ENCODE peak calls at places on chromosomes 1 and 21, in five cellular contexts. One of them, this sample, is unnamed.
A peak's percentile ranks its signal among the peaks of the same experiment; 100 is the strongest.

GRCh38 chr1:16612332-16613172 is 812 bp downstream of the NBPF1 start:
- DNase-seq in NB4: peak; percentile 60
- DNase-seq in uterus: peak; percentile 88
- DNase-seq in adrenal gland: peak; percentile 91
- DNase-seq in ovary: peak; percentile 73
- DNase-seq in this sample: peak; percentile 47

GRCh38 chr1:108079550-108079949 is 114.6 kb upstream of the VAV3 start:
- DNase-seq in ovary: no peak
- DNase-seq in adrenal gland: no peak
- DNase-seq in uterus: no peak
- DNase-seq in NB4: no peak
- DNase-seq in this sample: no peak

GRCh38 chr21:27129215-27129614 is 162.3 kb upstream of the ADAMTS5 start:
- DNase-seq in ovary: no peak
- DNase-seq in adrenal gland: no peak
- DNase-seq in uterus: no peak
- DNase-seq in NB4: no peak
- DNase-seq in this sample: no peak

GRCh38 chr1:229410692-229411433 is 23.0 kb downstream of the ACTA1 start:
- DNase-seq in uterus: peak; percentile 80
- DNase-seq in NB4: peak; percentile 93
- DNase-seq in ovary: peak; percentile 53
- DNase-seq in adrenal gland: peak; percentile 93
- DNase-seq in this sample: peak; percentile 90

GRCh38 chr1:31362032-31362431 is 10.8 kb downstream of the FABP3 start:
- DNase-seq in ovary: no peak
- DNase-seq in adrenal gland: no peak
- DNase-seq in NB4: no peak
- DNase-seq in uterus: no peak
- DNase-seq in this sample: no peak

GRCh38 chr21:45540601-45540970 is 1.7 kb downstream of the SLC19A1 start:
- DNase-seq in uterus: peak; percentile 13
- DNase-seq in ovary: no peak
- DNase-seq in adrenal gland: no peak
- DNase-seq in NB4: no peak
- DNase-seq in this sample: no peak

GRCh38 chr21:17139696-17140095 is 373.1 kb upstream of the CXADR start:
- DNase-seq in NB4: peak; percentile 36
- DNase-seq in ovary: no peak
- DNase-seq in adrenal gland: no peak
- DNase-seq in uterus: no peak
- DNase-seq in this sample: peak; percentile 7

GRCh38 chr1:109763646-109764415 is at the start of gene EPS8L3:
- DNase-seq in NB4: no peak
- DNase-seq in adrenal gland: peak; percentile 41
- DNase-seq in uterus: peak; percentile 13
- DNase-seq in ovary: peak; percentile 9
- DNase-seq in this sample: no peak

GRCh38 chr1:151831605-151832004 is at the start of gene RORC:
- DNase-seq in NB4: no peak
- DNase-seq in adrenal gland: peak; percentile 73
- DNase-seq in uterus: no peak
- DNase-seq in ovary: no peak
- DNase-seq in this sample: no peak

GRCh38 chr1:151832318-151832984 is 849 bp upstream of the RORC start:
- DNase-seq in adrenal gland: peak; percentile 97
- DNase-seq in uterus: peak; percentile 33
- DNase-seq in ovary: no peak
- DNase-seq in NB4: no peak
- DNase-seq in this sample: no peak

GRCh38 chr1:151835596-151835995 is 4.0 kb upstream of the RORC start:
- DNase-seq in uterus: no peak
- DNase-seq in adrenal gland: no peak
- DNase-seq in NB4: no peak
- DNase-seq in ovary: no peak
- DNase-seq in this sample: no peak

GRCh38 chr1:151833172-151833571 is 1.6 kb upstream of the RORC start:
- DNase-seq in adrenal gland: no peak
- DNase-seq in uterus: no peak
- DNase-seq in ovary: no peak
- DNase-seq in NB4: no peak
- DNase-seq in this sample: no peak

GRCh38 chr1:151834239-151834638 is 2.6 kb upstream of the RORC start:
- DNase-seq in adrenal gland: no peak
- DNase-seq in uterus: no peak
- DNase-seq in ovary: no peak
- DNase-seq in NB4: no peak
- DNase-seq in this sample: no peak
- TF ChIP-seq POLR2A in adrenal gland: no peak
- TF ChIP-seq POLR2A in uterus: no peak
- TF ChIP-seq POLR2A in ovary: no peak
- TF ChIP-seq POLR2A in NB4: no peak
- TF ChIP-seq POLR2A in this sample: no peak

DNA sequence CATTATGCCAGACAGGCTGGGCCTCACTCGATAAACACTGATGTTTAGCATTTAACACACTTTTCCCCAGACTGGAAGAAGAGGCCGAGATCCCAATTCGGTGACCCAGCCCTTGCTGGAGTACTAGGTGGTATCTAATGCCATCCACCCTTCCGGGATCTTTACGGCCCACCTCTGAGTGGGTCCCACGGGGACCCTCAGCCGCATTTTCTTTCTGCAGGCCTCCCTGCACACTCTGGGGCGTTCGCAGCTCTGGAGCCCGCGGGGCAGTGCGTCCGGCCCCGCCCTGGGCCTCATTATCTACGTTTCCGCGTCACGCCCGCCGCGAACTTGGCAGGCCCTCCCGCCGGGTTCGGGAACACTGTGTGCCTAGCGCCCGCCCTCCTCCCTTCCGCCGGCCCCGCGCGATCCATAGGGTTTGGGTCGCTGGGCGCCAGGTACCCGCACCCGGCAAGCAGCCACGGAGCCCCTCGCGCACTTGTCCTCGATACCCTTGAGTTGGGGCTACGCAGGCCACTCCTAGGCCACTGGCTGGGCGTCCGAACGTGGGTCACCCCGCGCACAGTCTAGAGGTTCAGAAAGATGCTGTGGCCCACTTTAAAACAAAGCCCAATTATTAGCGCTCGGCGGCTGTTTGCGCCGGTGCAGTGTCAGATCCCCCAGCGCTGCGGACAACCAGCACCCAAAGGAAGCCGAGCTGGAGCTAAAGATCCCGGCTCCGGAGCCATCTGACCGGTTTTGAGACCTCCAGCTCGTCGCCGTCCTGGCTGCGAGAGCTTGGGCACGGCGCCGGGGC is 942 bp upstream of the EVA1C start:
- DNase-seq in NB4: no peak
- DNase-seq in ovary: peak; percentile 94
- DNase-seq in adrenal gland: peak; percentile 95
- DNase-seq in uterus: peak; percentile 95
- DNase-seq in this sample: peak; percentile 61
- TF ChIP-seq POLR2A in NB4: no peak
- TF ChIP-seq POLR2A in ovary: peak; percentile 94
- TF ChIP-seq POLR2A in adrenal gland: peak; percentile 69
- TF ChIP-seq POLR2A in uterus: peak; percentile 96
- TF ChIP-seq POLR2A in this sample: peak; percentile 23

GRCh38 chr1:56911539-56911938 is 54.3 kb downstream of the C8B start:
- DNase-seq in NB4: no peak
- DNase-seq in adrenal gland: no peak
- DNase-seq in uterus: no peak
- DNase-seq in ovary: no peak
- DNase-seq in this sample: no peak
- TF ChIP-seq POLR2A in NB4: no peak
- TF ChIP-seq POLR2A in adrenal gland: no peak
- TF ChIP-seq POLR2A in uterus: no peak
- TF ChIP-seq POLR2A in ovary: no peak
- TF ChIP-seq POLR2A in this sample: no peak

GRCh38 chr1:200409761-200410565 is at the start of gene ZNF281:
- DNase-seq in adrenal gland: peak; percentile 95
- DNase-seq in uterus: peak; percentile 91
- DNase-seq in ovary: peak; percentile 88
- DNase-seq in NB4: peak; percentile 96
- DNase-seq in this sample: peak; percentile 90
- TF ChIP-seq POLR2A in adrenal gland: peak; percentile 81
- TF ChIP-seq POLR2A in uterus: peak; percentile 71
- TF ChIP-seq POLR2A in ovary: no peak
- TF ChIP-seq POLR2A in NB4: peak; percentile 80
- TF ChIP-seq POLR2A in this sample: peak; percentile 69

GRCh38 chr1:57797084-57797483 is 373.2 kb upstream of the DAB1 start:
- DNase-seq in ovary: no peak
- DNase-seq in uterus: no peak
- DNase-seq in NB4: no peak
- DNase-seq in adrenal gland: no peak
- DNase-seq in this sample: no peak
- TF ChIP-seq POLR2A in ovary: no peak
- TF ChIP-seq POLR2A in uterus: no peak
- TF ChIP-seq POLR2A in NB4: no peak
- TF ChIP-seq POLR2A in adrenal gland: no peak
- TF ChIP-seq POLR2A in this sample: no peak

DNA sequence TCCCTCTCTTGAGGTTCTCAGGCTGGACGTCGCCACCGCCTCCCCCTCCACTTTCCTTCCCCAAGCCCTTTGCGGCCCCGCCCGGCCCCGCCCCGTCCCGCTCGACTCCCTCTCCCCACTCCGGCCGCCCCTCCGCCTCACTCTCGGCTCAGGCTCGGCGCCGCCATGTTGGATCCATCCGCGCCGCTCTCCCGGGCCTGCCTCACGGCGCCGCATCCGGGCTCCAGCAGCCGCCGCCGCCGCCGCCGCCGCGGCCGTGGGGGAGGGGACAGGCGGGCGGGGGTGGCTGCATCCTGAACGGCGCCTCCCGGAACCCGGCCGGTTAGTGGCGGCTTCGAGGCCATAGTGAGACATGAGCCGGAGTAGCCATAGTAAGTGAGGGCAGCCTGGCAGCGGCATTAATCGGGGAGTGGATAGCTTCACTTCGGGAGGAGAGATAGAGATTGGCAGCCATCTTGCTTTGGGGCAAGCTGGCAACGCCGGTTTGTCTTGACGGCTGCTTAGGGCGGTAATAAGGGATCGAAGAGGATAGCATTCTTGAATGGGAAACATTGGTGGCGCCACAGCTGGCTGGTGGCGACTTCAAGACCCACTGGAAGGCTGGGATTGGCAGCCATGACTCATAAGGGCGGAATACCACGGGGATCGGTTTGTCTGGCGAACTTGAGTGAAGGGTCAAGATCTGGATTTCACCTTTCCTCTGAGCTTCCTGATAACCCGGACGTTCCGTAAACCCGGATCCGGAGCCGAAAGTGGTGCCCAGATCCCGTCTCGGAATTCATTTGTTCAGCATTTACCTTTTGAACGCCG is at the start of gene DEDD:
- DNase-seq in uterus: peak; percentile 96
- DNase-seq in NB4: peak; percentile 97
- DNase-seq in ovary: peak; percentile 94
- DNase-seq in adrenal gland: peak; percentile 98
- DNase-seq in this sample: peak; percentile 86
- TF ChIP-seq POLR2A in uterus: peak; percentile 64
- TF ChIP-seq POLR2A in NB4: peak; percentile 34
- TF ChIP-seq POLR2A in ovary: peak; percentile 45
- TF ChIP-seq POLR2A in adrenal gland: peak; percentile 64
- TF ChIP-seq POLR2A in this sample: peak; percentile 68

DNA sequence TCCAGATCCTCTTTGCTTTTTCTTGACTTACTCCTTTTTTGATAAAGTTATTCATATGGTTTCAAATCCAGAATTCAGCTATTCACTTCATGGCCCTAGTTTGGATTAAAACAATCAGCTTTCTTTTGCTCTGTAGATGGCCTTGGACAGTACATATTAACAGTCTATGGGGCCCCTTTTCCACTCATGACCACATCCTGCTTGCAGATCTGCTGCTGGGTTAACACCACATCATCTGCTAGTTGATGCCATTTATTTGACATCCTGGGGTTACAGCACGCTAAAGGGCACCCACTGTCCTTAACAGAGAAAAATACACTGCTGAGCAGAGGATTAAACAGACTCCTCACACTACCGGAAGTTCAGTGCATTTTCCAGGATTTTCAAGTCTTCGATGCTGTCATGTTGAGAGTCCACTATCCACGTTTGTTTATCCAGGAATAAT is 941 bp upstream of the IFI16 start:
- DNase-seq in uterus: no peak
- DNase-seq in ovary: no peak
- DNase-seq in adrenal gland: no peak
- DNase-seq in NB4: peak; percentile 84
- DNase-seq in this sample: no peak
- TF ChIP-seq POLR2A in uterus: no peak
- TF ChIP-seq POLR2A in ovary: no peak
- TF ChIP-seq POLR2A in adrenal gland: no peak
- TF ChIP-seq POLR2A in NB4: no peak
- TF ChIP-seq POLR2A in this sample: no peak

DNA sequence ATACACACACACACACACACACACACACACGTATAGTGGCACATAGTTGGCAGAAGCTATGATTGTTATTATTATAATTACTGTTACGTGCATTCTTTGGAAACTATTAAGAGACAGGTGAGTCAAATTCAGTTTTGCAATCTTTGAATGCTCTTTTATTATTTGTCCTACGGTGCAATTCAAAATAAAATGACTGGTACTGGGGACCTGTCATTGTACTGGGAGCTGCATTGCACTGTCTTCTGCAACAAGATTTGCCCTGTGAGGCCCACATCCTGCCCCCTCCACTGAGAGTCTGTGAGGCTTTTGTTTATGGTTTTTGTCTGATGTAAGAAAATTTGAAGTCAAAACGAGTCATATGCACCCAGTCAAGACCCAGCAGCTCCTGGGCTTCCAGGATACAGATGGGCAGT is 1.9 kb downstream of the LY9 start:
- DNase-seq in NB4: no peak
- DNase-seq in ovary: no peak
- DNase-seq in adrenal gland: no peak
- DNase-seq in uterus: no peak
- DNase-seq in this sample: no peak
- TF ChIP-seq POLR2A in NB4: no peak
- TF ChIP-seq POLR2A in ovary: no peak
- TF ChIP-seq POLR2A in adrenal gland: no peak
- TF ChIP-seq POLR2A in uterus: no peak
- TF ChIP-seq POLR2A in this sample: no peak

DNA sequence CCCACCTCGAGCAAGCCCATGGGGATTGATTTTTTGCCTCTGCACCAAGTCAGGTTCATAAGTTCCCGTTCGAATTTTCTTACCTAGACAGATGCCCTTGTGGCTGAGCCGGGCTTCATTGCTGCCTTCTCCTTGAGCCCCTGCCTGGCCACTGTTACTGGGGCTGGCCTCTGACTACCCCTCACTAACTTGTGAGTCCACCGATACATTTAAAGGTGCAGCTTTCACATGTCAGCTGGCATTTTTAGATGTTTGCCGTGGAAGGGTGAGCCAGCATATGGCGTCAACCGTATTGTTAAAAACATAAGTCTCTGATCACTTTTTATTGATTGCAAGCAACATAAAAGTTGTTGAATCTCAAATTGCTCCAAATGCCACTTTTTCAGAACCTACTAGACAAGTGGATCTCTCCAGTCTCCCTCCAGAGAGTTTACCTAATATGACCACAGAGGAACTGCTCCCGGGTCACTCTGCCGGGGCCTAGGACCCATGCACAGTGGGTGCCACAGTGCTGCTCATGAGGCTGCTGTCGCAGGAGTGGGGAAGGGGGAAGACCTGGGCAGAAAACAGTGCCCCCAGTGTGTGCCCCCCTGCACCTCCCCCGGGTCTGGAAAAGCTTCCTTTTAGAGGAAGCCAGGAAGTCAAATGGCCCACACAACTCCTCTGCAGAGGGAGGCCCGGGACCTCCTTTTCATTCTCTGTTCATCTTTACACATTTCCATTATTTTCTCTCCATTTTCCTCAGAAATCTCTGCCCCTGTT is 18.8 kb downstream of the MX1 start:
- DNase-seq in uterus: no peak
- DNase-seq in ovary: no peak
- DNase-seq in adrenal gland: no peak
- DNase-seq in NB4: no peak
- DNase-seq in this sample: no peak
- TF ChIP-seq POLR2A in uterus: no peak
- TF ChIP-seq POLR2A in ovary: no peak
- TF ChIP-seq POLR2A in adrenal gland: no peak
- TF ChIP-seq POLR2A in NB4: no peak
- TF ChIP-seq POLR2A in this sample: no peak